ENCODE peak calls at places on chromosomes 2 and 18, in four cellular contexts. One of them, this sample, is unnamed.

GRCh38 chr2:208399201-208399600 is 7.4 kb upstream of the PTH2R start:
- DNase-seq in adrenal gland: no peak
- DNase-seq in EL: no peak
- DNase-seq in stimulated activated CD4-positive, alpha-beta T cell treated with anti-CD3 and anti-CD28 coated beads, Interleukin-15, amount 100 ng/mL, for 24 hours: no peak
- DNase-seq in this sample: no peak

GRCh38 chr2:37026050-37026449 is 58.1 kb downstream of the HEATR5B start:
- DNase-seq in adrenal gland: no peak
- DNase-seq in stimulated activated CD4-positive, alpha-beta T cell treated with anti-CD3 and anti-CD28 coated beads, Interleukin-15, amount 100 ng/mL, for 24 hours: peak; percentile 5
- DNase-seq in EL: peak; percentile 6
- DNase-seq in this sample: no peak

GRCh38 chr2:148603562-148603920 is 41.0 kb upstream of the EPC2 start:
- DNase-seq in EL: no peak
- DNase-seq in stimulated activated CD4-positive, alpha-beta T cell treated with anti-CD3 and anti-CD28 coated beads, Interleukin-15, amount 100 ng/mL, for 24 hours: no peak
- DNase-seq in adrenal gland: no peak
- DNase-seq in this sample: no peak

GRCh38 chr2:173037245-173038106 is 38.2 kb upstream of the MAP3K20 start:
- DNase-seq in adrenal gland: no peak
- DNase-seq in stimulated activated CD4-positive, alpha-beta T cell treated with anti-CD3 and anti-CD28 coated beads, Interleukin-15, amount 100 ng/mL, for 24 hours: no peak
- DNase-seq in EL: no peak
- DNase-seq in this sample: peak; percentile 41

GRCh38 chr18:59748628-59749360 is 51.6 kb upstream of the CCBE1 start:
- DNase-seq in EL: peak; percentile 93
- DNase-seq in stimulated activated CD4-positive, alpha-beta T cell treated with anti-CD3 and anti-CD28 coated beads, Interleukin-15, amount 100 ng/mL, for 24 hours: no peak
- DNase-seq in adrenal gland: no peak
- DNase-seq in this sample: no peak

GRCh38 chr2:203870481-203870880 is 2.9 kb downstream of the CTLA4 start:
- DNase-seq in stimulated activated CD4-positive, alpha-beta T cell treated with anti-CD3 and anti-CD28 coated beads, Interleukin-15, amount 100 ng/mL, for 24 hours: peak; percentile 49
- DNase-seq in EL: no peak
- DNase-seq in adrenal gland: no peak
- DNase-seq in this sample: no peak

GRCh38 chr18:45416168-45416567 is 199.1 kb upstream of the SLC14A2 start:
- DNase-seq in stimulated activated CD4-positive, alpha-beta T cell treated with anti-CD3 and anti-CD28 coated beads, Interleukin-15, amount 100 ng/mL, for 24 hours: no peak
- DNase-seq in adrenal gland: peak; percentile 76
- DNase-seq in EL: no peak
- DNase-seq in this sample: no peak

GRCh38 chr18:906416-907170 is 1.9 kb downstream of the ADCYAP1 start:
- DNase-seq in adrenal gland: no peak
- DNase-seq in stimulated activated CD4-positive, alpha-beta T cell treated with anti-CD3 and anti-CD28 coated beads, Interleukin-15, amount 100 ng/mL, for 24 hours: peak; percentile 12
- DNase-seq in EL: no peak
- DNase-seq in this sample: no peak

GRCh38 chr2:201349601-201350000 is 7.5 kb downstream of the FLACC1 start:
- DNase-seq in EL: no peak
- DNase-seq in adrenal gland: no peak
- DNase-seq in stimulated activated CD4-positive, alpha-beta T cell treated with anti-CD3 and anti-CD28 coated beads, Interleukin-15, amount 100 ng/mL, for 24 hours: no peak
- DNase-seq in this sample: no peak

GRCh38 chr2:74226648-74227213 is 28.3 kb downstream of the MTHFD2 start:
- DNase-seq in stimulated activated CD4-positive, alpha-beta T cell treated with anti-CD3 and anti-CD28 coated beads, Interleukin-15, amount 100 ng/mL, for 24 hours: no peak
- DNase-seq in EL: no peak
- DNase-seq in adrenal gland: no peak
- DNase-seq in this sample: no peak

This sample was measured in endothelial cell of umbilical vein.